ENCODE peak calls at places on chromosome 13, in ten cellular contexts. F, G, A, D, I, T, E, Z, O and M are unnamed samples.

GRCh38 chr13:49450105-49450819 is 6.2 kb downstream of the SETDB2 start:
- DNase-seq in F (no peak), G (no peak), A (no peak), D (no peak), I (no peak), T (no peak), E (no peak), Z (no peak), O (no peak), M (no peak)

GRCh38 chr13:87295636-87296035 is 375.5 kb upstream of the SLITRK5 start:
- DNase-seq in F (no peak), G (no peak), A (no peak), D (no peak), I (no peak), T (no peak), E (no peak), Z (no peak), O (no peak), M (no peak)

GRCh38 chr13:20411638-20412342 is 113.9 kb downstream of the CRYL1 start:
- DNase-seq in F (no peak), G (no peak), A (no peak), D (no peak), I (no peak), T (no peak), E (no peak), Z (peak), O (no peak), M (no peak)

GRCh38 chr13:31310781-31311180 is 111.0 kb downstream of the B3GLCT start:
- DNase-seq in F (no peak), G (peak), A (no peak), D (no peak), I (no peak), T (no peak), E (peak), Z (no peak), O (no peak), M (no peak)

GRCh38 chr13:93446256-93446655 is 219.6 kb downstream of the GPC6 start:
- DNase-seq in F (no peak), G (no peak), A (no peak), D (peak), I (no peak), T (no peak), E (no peak), Z (no peak), O (no peak), M (no peak)

GRCh38 chr13:40666905-40667621 is 622 bp upstream of the FOXO1 start:
- DNase-seq in F (no peak), G (peak), A (peak), D (peak), I (peak), T (peak), E (peak), Z (peak), O (peak), M (peak)

GRCh38 chr13:44853641-44854040 is 135.6 kb downstream of the NUFIP1 start:
- DNase-seq in F (no peak), G (peak), A (no peak), D (no peak), I (no peak), T (no peak), E (no peak), Z (no peak), O (no peak), M (no peak)

GRCh38 chr13:99542788-99543406 is 41.6 kb downstream of the TM9SF2 start:
- DNase-seq in F (no peak), G (no peak), A (no peak), D (no peak), I (no peak), T (no peak), E (no peak), Z (peak), O (no peak), M (peak)

GRCh38 chr13:110902370-110902769 is 12.5 kb downstream of the ANKRD10 start:
- DNase-seq in F (peak), G (no peak), A (no peak), D (no peak), I (no peak), T (no peak), E (no peak), Z (no peak), O (no peak), M (no peak)

GRCh38 chr13:25489238-25489637 is 117.5 kb downstream of the ATP8A2 start:
- DNase-seq in F (no peak), G (no peak), A (no peak), D (no peak), I (no peak), T (no peak), E (no peak), Z (no peak), O (no peak), M (no peak)

GRCh38 chr13:90622547-90622946 is 724.9 kb upstream of the MIR17HG start:
- DNase-seq in F (peak), G (no peak), A (no peak), D (no peak), I (no peak), T (no peak), E (no peak), Z (no peak), O (no peak), M (no peak)

GRCh38 chr13:40600145-40600751 is 66.2 kb downstream of the FOXO1 start:
- DNase-seq in F (no peak), G (no peak), A (peak), D (no peak), I (no peak), T (no peak), E (no peak), Z (no peak), O (no peak), M (no peak)

GRCh38 chr13:66914155-66914554 is 316.0 kb downstream of the PCDH9 start:
- DNase-seq in F (no peak), G (no peak), A (no peak), D (no peak), I (no peak), T (no peak), E (no peak), Z (no peak), O (no peak), M (no peak)

GRCh38 chr13:73351730-73352129 is 292.9 kb downstream of the KLF5 start:
- DNase-seq in F (no peak), G (no peak), A (no peak), D (no peak), I (no peak), T (no peak), E (no peak), Z (no peak), O (no peak), M (no peak)

GRCh38 chr13:99982021-99982740 is 597 bp downstream of the ZIC2 start:
- DNase-seq in F (no peak), G (no peak), A (no peak), D (no peak), I (no peak), T (peak), E (no peak), Z (no peak), O (no peak), M (no peak)

GRCh38 chr13:32545083-32545482 is 6.5 kb upstream of the N4BP2L2 start:
- DNase-seq in F (no peak), G (no peak), A (no peak), D (no peak), I (no peak), T (no peak), E (no peak), Z (no peak), O (no peak), M (peak)

GRCh38 chr13:26872444-26873173 is 112.0 kb upstream of the GPR12 start:
- DNase-seq in F (peak), G (peak), A (peak), D (peak), I (peak), T (peak), E (peak), Z (peak), O (peak), M (peak)

GRCh38 chr13:32669030-32669646 is 82.9 kb downstream of the PDS5B start:
- DNase-seq in F (peak), G (peak), A (no peak), D (peak), I (peak), T (no peak), E (no peak), Z (no peak), O (no peak), M (peak)

GRCh38 chr13:46571189-46571901 is 18.4 kb downstream of the LRCH1 start:
- DNase-seq in F (peak), G (no peak), A (no peak), D (no peak), I (no peak), T (peak), E (no peak), Z (no peak), O (no peak), M (no peak)

GRCh38 chr13:39051157-39051556 is 12.9 kb downstream of the NHLRC3 start:
- DNase-seq in F (peak), G (peak), A (no peak), D (peak), I (peak), T (no peak), E (no peak), Z (no peak), O (no peak), M (no peak)

GRCh38 chr13:33285420-33286124 is at the start of gene STARD13:
- DNase-seq in F (peak), G (peak), A (no peak), D (peak), I (peak), T (peak), E (peak), Z (no peak), O (peak), M (peak)

GRCh38 chr13:22428188-22428828 is 752.5 kb upstream of the SGCG start:
- DNase-seq in F (peak), G (no peak), A (no peak), D (no peak), I (no peak), T (no peak), E (peak), Z (no peak), O (no peak), M (no peak)

GRCh38 chr13:113616281-113616906 is 31.8 kb downstream of the TFDP1 start:
- DNase-seq in F (no peak), G (no peak), A (no peak), D (no peak), I (no peak), T (no peak), E (no peak), Z (no peak), O (no peak), M (no peak)

GRCh38 chr13:38564751-38565150 is 122.1 kb upstream of the FREM2 start:
- DNase-seq in F (no peak), G (peak), A (no peak), D (no peak), I (no peak), T (peak), E (no peak), Z (no peak), O (no peak), M (no peak)

GRCh38 chr13:112619730-112620639 is 32.0 kb upstream of the TUBGCP3 start:
- DNase-seq in F (peak), G (peak), A (no peak), D (no peak), I (no peak), T (peak), E (no peak), Z (no peak), O (no peak), M (no peak)

GRCh38 chr13:39012608-39013007 is 22.0 kb upstream of the STOML3 start:
- DNase-seq in F (no peak), G (no peak), A (no peak), D (peak), I (no peak), T (peak), E (no peak), Z (no peak), O (no peak), M (no peak)

GRCh38 chr13:30026093-30026492 is 175.7 kb upstream of the UBL3 start:
- DNase-seq in F (peak), G (no peak), A (no peak), D (no peak), I (no peak), T (no peak), E (no peak), Z (no peak), O (no peak), M (no peak)

GRCh38 chr13:99610702-99611289 is 109.5 kb downstream of the TM9SF2 start:
- DNase-seq in F (no peak), G (peak), A (no peak), D (no peak), I (no peak), T (peak), E (no peak), Z (no peak), O (no peak), M (no peak)

GRCh38 chr13:51277943-51278342 is 55.7 kb downstream of the FAM124A start:
- DNase-seq in F (no peak), G (no peak), A (no peak), D (no peak), I (no peak), T (no peak), E (no peak), Z (no peak), O (no peak), M (no peak)

GRCh38 chr13:51175639-51176038 is 46.6 kb upstream of the FAM124A start:
- DNase-seq in F (no peak), G (no peak), A (no peak), D (no peak), I (no peak), T (no peak), E (no peak), Z (no peak), O (no peak), M (no peak)

GRCh38 chr13:100650321-100650720 is 24.3 kb downstream of the TMTC4 start:
- DNase-seq in F (no peak), G (peak), A (no peak), D (no peak), I (no peak), T (peak), E (no peak), Z (no peak), O (peak), M (no peak)